ENCODE peak calls at places on chromosomes 12 and 14, in eight cellular contexts. E is GM18507; V is CD8-positive, alpha-beta memory T cell; J is fibroblast of the aortic adventitia; Z is EL; Q is activated CD4-positive, CD25-positive, alpha-beta regulatory T cell; C is H54; W is A549. D is an unnamed sample.

GRCh38 chr12:124694846-124695497 is 127.6 kb upstream of the NCOR2 start:
- DNase-seq in E (no peak), V (no peak), J (peak; percentile 95), Z (peak; percentile 92), Q (no peak), C (peak; percentile 88), W (no peak), D (peak; percentile 71)

GRCh38 chr12:109761631-109761950 is 48.0 kb downstream of the FAM222A start:
- DNase-seq in E (no peak), V (no peak), J (no peak), Z (no peak), Q (no peak), C (no peak), W (no peak), D (no peak)

GRCh38 chr14:21965042-21965441 is 291.4 kb upstream of the OR4E1 start:
- DNase-seq in E (no peak), V (peak; percentile 11), J (no peak), Z (no peak), Q (peak; percentile 6), C (no peak), W (no peak), D (no peak)

GRCh38 chr14:104731249-104731924 is 7.4 kb downstream of the ADSS1 start:
- DNase-seq in E (no peak), V (no peak), J (no peak), Z (no peak), Q (no peak), C (no peak), W (peak; percentile 48), D (no peak)

GRCh38 chr12:116466536-116466935 is 92.6 kb upstream of the MAP1LC3B2 start:
- DNase-seq in E (no peak), V (no peak), J (peak; percentile 18), Z (peak; percentile 37), Q (no peak), C (no peak), W (no peak), D (peak; percentile 13)

GRCh38 chr14:37763266-37763665 is 167.8 kb downstream of the TTC6 start:
- DNase-seq in E (no peak), V (no peak), J (no peak), Z (no peak), Q (no peak), C (no peak), W (no peak), D (no peak)

GRCh38 chr12:51000245-51000644 is 25.9 kb downstream of the SLC11A2 start:
- DNase-seq in E (no peak), V (no peak), J (peak; percentile 73), Z (peak; percentile 65), Q (no peak), C (peak; percentile 59), W (no peak), D (peak; percentile 31)

GRCh38 chr12:48972213-48973021 is 882 bp upstream of the WNT10B start:
- DNase-seq in E (no peak), V (no peak), J (no peak), Z (peak; percentile 85), Q (no peak), C (peak; percentile 75), W (no peak), D (no peak)

GRCh38 chr14:104504172-104504735 is 75.3 kb upstream of the C14orf180 start:
- DNase-seq in E (no peak), V (no peak), J (no peak), Z (no peak), Q (no peak), C (no peak), W (no peak), D (no peak)

GRCh38 chr14:31950760-31951637 is 126.1 kb upstream of the ARHGAP5 start:
- DNase-seq in E (no peak), V (no peak), J (peak; percentile 52), Z (peak; percentile 34), Q (no peak), C (peak; percentile 47), W (peak; percentile 73), D (peak; percentile 19)

GRCh38 chr12:77152623-77153193 is 87.3 kb upstream of the E2F7 start:
- DNase-seq in E (no peak), V (no peak), J (peak; percentile 85), Z (peak; percentile 38), Q (no peak), C (no peak), W (no peak), D (peak; percentile 81)

GRCh38 chr14:67704484-67705089 is 2.9 kb downstream of the RDH12 start:
- DNase-seq in E (no peak), V (no peak), J (peak; percentile 73), Z (peak; percentile 55), Q (no peak), C (peak; percentile 6), W (peak; percentile 74), D (peak; percentile 78)

GRCh38 chr12:90611891-90612290 is 343.1 kb downstream of the CCER1 start:
- DNase-seq in E (no peak), V (no peak), J (no peak), Z (no peak), Q (no peak), C (no peak), W (no peak), D (no peak)

GRCh38 chr14:51533160-51533559 is 118.5 kb upstream of the FRMD6 start:
- DNase-seq in E (no peak), V (no peak), J (peak; percentile 62), Z (peak; percentile 94), Q (no peak), C (no peak), W (no peak), D (peak; percentile 57)

GRCh38 chr12:68538722-68539614 is 71.7 kb upstream of the RAP1B start:
- DNase-seq in E (no peak), V (peak; percentile 50), J (peak; percentile 90), Z (peak; percentile 31), Q (no peak), C (no peak), W (no peak), D (peak; percentile 22)

GRCh38 chr14:84477996-84478395 is 1051.9 kb upstream of the FLRT2 start:
- DNase-seq in E (no peak), V (no peak), J (no peak), Z (no peak), Q (no peak), C (no peak), W (no peak), D (no peak)

GRCh38 chr12:91890742-91891141 is 254.9 kb downstream of the BTG1 start:
- DNase-seq in E (no peak), V (no peak), J (peak; percentile 47), Z (no peak), Q (no peak), C (no peak), W (no peak), D (peak; percentile 69)

GRCh38 chr14:104687601-104688504 is 1.6 kb upstream of the INF2 start:
- DNase-seq in E (no peak), V (no peak), J (peak; percentile 60), Z (peak; percentile 69), Q (no peak), C (peak; percentile 95), W (peak; percentile 97), D (peak; percentile 25)

GRCh38 chr12:116534341-116535121 is 24.6 kb upstream of the MAP1LC3B2 start:
- DNase-seq in E (no peak), V (no peak), J (peak; percentile 48), Z (peak; percentile 19), Q (no peak), C (no peak), W (no peak), D (no peak)

GRCh38 chr14:92987148-92987570 is 64.2 kb downstream of the CHGA start:
- DNase-seq in E (no peak), V (no peak), J (no peak), Z (no peak), Q (no peak), C (no peak), W (no peak), D (no peak)

GRCh38 chr12:3641428-3641883 is 111.5 kb downstream of the CRACR2A start:
- DNase-seq in E (no peak), V (no peak), J (peak; percentile 56), Z (peak; percentile 91), Q (no peak), C (no peak), W (no peak), D (peak; percentile 32)

GRCh38 chr12:27501956-27502562 is 21.9 kb upstream of the PPFIBP1 start:
- DNase-seq in E (no peak), V (no peak), J (no peak), Z (no peak), Q (no peak), C (no peak), W (no peak), D (no peak)

GRCh38 chr12:67663121-67663520 is 14.6 kb downstream of the DYRK2 start:
- DNase-seq in E (no peak), V (no peak), J (peak; percentile 82), Z (peak; percentile 91), Q (no peak), C (no peak), W (no peak), D (peak; percentile 79)

GRCh38 chr12:73235387-73235786 is 963.2 kb downstream of the TRHDE start:
- DNase-seq in E (no peak), V (no peak), J (no peak), Z (no peak), Q (no peak), C (no peak), W (no peak), D (no peak)

GRCh38 chr12:113007166-113007565 is 28.8 kb downstream of the OAS2 start:
- DNase-seq in E (no peak), V (no peak), J (peak; percentile 66), Z (peak; percentile 94), Q (no peak), C (peak; percentile 75), W (no peak), D (peak; percentile 61)